ENCODE peak calls at places on chromosomes 6 and 20, in four cellular contexts. V is thoracic aorta, D is bronchial epithelial cell, U is AG08395. O is an unnamed sample.
A peak's percentile ranks its signal among the peaks of the same experiment; 100 is the strongest.

GRCh38 chr20:43844778-43845614 is 69.7 kb upstream of the TOX2 start:
- DNase-seq in V (no peak), D (peak; percentile 82), U (peak; percentile 96), O (peak; percentile 89)

GRCh38 chr6:1624848-1625341 is 15.2 kb downstream of the FOXC1 start:
- DNase-seq in V (no peak), D (peak; percentile 48), U (peak; percentile 56), O (no peak)

GRCh38 chr6:33682341-33682740 is 29.2 kb downstream of the UQCC2 start:
- DNase-seq in V (no peak), D (no peak), U (no peak), O (no peak)

GRCh38 chr6:303948-304558 is 11.8 kb downstream of the DUSP22 start:
- DNase-seq in V (no peak), D (no peak), U (no peak), O (no peak)

GRCh38 chr6:136067731-136068341 is 182.3 kb downstream of the MTFR2 start:
- DNase-seq in V (no peak), D (peak; percentile 90), U (peak; percentile 16), O (peak; percentile 100)

GRCh38 chr20:58586565-58587093 is 64.5 kb upstream of the STX16 start:
- DNase-seq in V (no peak), D (no peak), U (no peak), O (no peak)

GRCh38 chr6:168100803-168101095 is 21.7 kb upstream of the FRMD1 start:
- DNase-seq in V (no peak), D (no peak), U (no peak), O (no peak)

GRCh38 chr6:87357479-87358196 is 13.0 kb downstream of the C6orf163 start:
- DNase-seq in V (no peak), D (no peak), U (no peak), O (no peak)

GRCh38 chr6:5995705-5996686 is 10.7 kb downstream of the NRN1 start:
- DNase-seq in V (no peak), D (peak; percentile 4), U (peak; percentile 89), O (no peak)

GRCh38 chr6:20770776-20771175 is 236.5 kb downstream of the CDKAL1 start:
- DNase-seq in V (no peak), D (no peak), U (no peak), O (no peak)

GRCh38 chr20:49571553-49571835 is 3.6 kb upstream of the PTGIS start:
- DNase-seq in V (no peak), D (no peak), U (no peak), O (no peak)